ENCODE peak calls at places on chromosomes 13 and 19, in four cellular contexts. One of them, this sample, is unnamed.
A peak's percentile ranks its signal among the peaks of the same experiment; 100 is the strongest.

GRCh38 chr13:45215392-45216077 is 14.7 kb upstream of the KCTD4 start:
- DNase-seq in H1: no peak
- DNase-seq in A549: no peak
- DNase-seq in K562: no peak
- DNase-seq in this sample: no peak

GRCh38 chr13:34430294-34430693 is 511.8 kb upstream of the NBEA start:
- DNase-seq in A549: no peak
- DNase-seq in K562: no peak
- DNase-seq in H1: no peak
- DNase-seq in this sample: no peak

GRCh38 chr19:4390017-4390861 is 10.1 kb downstream of the SH3GL1 start:
- DNase-seq in A549: no peak
- DNase-seq in H1: no peak
- DNase-seq in K562: no peak
- DNase-seq in this sample: no peak

GRCh38 chr19:13152854-13153626 is 2.8 kb downstream of the IER2 start:
- DNase-seq in A549: peak; percentile 95
- DNase-seq in K562: peak; percentile 97
- DNase-seq in H1: peak; percentile 99
- DNase-seq in this sample: peak; percentile 86

GRCh38 chr19:3532154-3533019 is 6.6 kb upstream of the TEKTIP1 start:
- DNase-seq in H1: no peak
- DNase-seq in K562: no peak
- DNase-seq in A549: no peak
- DNase-seq in this sample: no peak

GRCh38 chr13:105804561-105805190 is 730.8 kb downstream of the EFNB2 start:
- DNase-seq in A549: no peak
- DNase-seq in H1: no peak
- DNase-seq in K562: no peak
- DNase-seq in this sample: no peak

GRCh38 chr13:109156181-109156935 is 526.9 kb downstream of the MYO16 start:
- DNase-seq in H1: no peak
- DNase-seq in K562: no peak
- DNase-seq in A549: peak; percentile 54
- DNase-seq in this sample: no peak

GRCh38 chr13:52749446-52749845 is 9.8 kb upstream of the CNMD start:
- DNase-seq in H1: no peak
- DNase-seq in K562: no peak
- DNase-seq in A549: no peak
- DNase-seq in this sample: no peak

GRCh38 chr13:31110617-31111016 is 51.1 kb downstream of the HSPH1 start:
- DNase-seq in K562: no peak
- DNase-seq in A549: no peak
- DNase-seq in H1: no peak
- DNase-seq in this sample: no peak

GRCh38 chr19:37218592-37218935 is 550 bp downstream of the ZNF383 start:
- DNase-seq in K562: peak; percentile 19
- DNase-seq in H1: no peak
- DNase-seq in A549: no peak
- DNase-seq in this sample: no peak

GRCh38 chr13:79361299-79361698 is 44.8 kb downstream of the RBM26 start:
- DNase-seq in A549: no peak
- DNase-seq in K562: no peak
- DNase-seq in H1: no peak
- DNase-seq in this sample: no peak

GRCh38 chr19:5031231-5032100 is 62.6 kb downstream of the KDM4B start:
- DNase-seq in A549: peak; percentile 63
- DNase-seq in K562: peak; percentile 85
- DNase-seq in H1: peak; percentile 99
- DNase-seq in this sample: peak; percentile 73

GRCh38 chr13:109743706-109744453 is 42.5 kb downstream of the IRS2 start:
- DNase-seq in K562: peak; percentile 19
- DNase-seq in H1: no peak
- DNase-seq in A549: peak; percentile 64
- DNase-seq in this sample: no peak

GRCh38 chr19:12872255-12872654 is 9.0 kb downstream of the DNASE2 start:
- DNase-seq in K562: peak; percentile 59
- DNase-seq in A549: no peak
- DNase-seq in H1: no peak
- DNase-seq in this sample: no peak

GRCh38 chr19:5263615-5264014 is 77.0 kb downstream of the PTPRS start:
- DNase-seq in K562: no peak
- DNase-seq in H1: no peak
- DNase-seq in A549: no peak
- DNase-seq in this sample: no peak

GRCh38 chr19:33621811-33622504 is at the start of gene CHST8:
- DNase-seq in K562: peak; percentile 24
- DNase-seq in A549: no peak
- DNase-seq in H1: peak; percentile 86
- DNase-seq in this sample: no peak

GRCh38 chr13:33629610-33630009 is 188.3 kb upstream of the RFC3 start:
- DNase-seq in H1: no peak
- DNase-seq in A549: no peak
- DNase-seq in K562: no peak
- DNase-seq in this sample: no peak

GRCh38 chr13:101394597-101394996 is 21.7 kb downstream of the NALCN start:
- DNase-seq in H1: no peak
- DNase-seq in K562: no peak
- DNase-seq in A549: no peak
- DNase-seq in this sample: no peak

GRCh38 chr13:102558029-102558428 is 38.8 kb upstream of the TPP2 start:
- DNase-seq in K562: no peak
- DNase-seq in A549: no peak
- DNase-seq in H1: no peak
- DNase-seq in this sample: no peak

GRCh38 chr19:28864024-28864503 is 348.9 kb downstream of the UQCRFS1 start:
- DNase-seq in K562: no peak
- DNase-seq in H1: no peak
- DNase-seq in A549: no peak
- DNase-seq in this sample: no peak

GRCh38 chr13:47237571-47237970 is 340.7 kb upstream of the HTR2A start:
- DNase-seq in A549: no peak
- DNase-seq in H1: no peak
- DNase-seq in K562: no peak
- DNase-seq in this sample: no peak

GRCh38 chr19:33055718-33056117 is 9.0 kb downstream of the RHPN2 start:
- DNase-seq in A549: no peak
- DNase-seq in K562: no peak
- DNase-seq in H1: no peak
- DNase-seq in this sample: no peak

GRCh38 chr13:105848494-105848893 is 687.0 kb downstream of the EFNB2 start:
- DNase-seq in H1: no peak
- DNase-seq in K562: no peak
- DNase-seq in A549: no peak
- DNase-seq in this sample: no peak

GRCh38 chr13:44903596-44903995 is 85.7 kb downstream of the NUFIP1 start:
- DNase-seq in K562: no peak
- DNase-seq in A549: no peak
- DNase-seq in H1: no peak
- DNase-seq in this sample: no peak

GRCh38 chr13:44048326-44048725 is 168.6 kb downstream of the LACC1 start:
- DNase-seq in K562: peak; percentile 0
- DNase-seq in A549: no peak
- DNase-seq in H1: no peak
- DNase-seq in this sample: peak; percentile 5

GRCh38 chr19:1461862-1462261 is 11.9 kb downstream of the APC2 start:
- DNase-seq in A549: no peak
- DNase-seq in H1: no peak
- DNase-seq in K562: no peak
- DNase-seq in this sample: peak; percentile 49

GRCh38 chr19:52735734-52736133 is 890 bp upstream of the ZNF611 start:
- DNase-seq in H1: peak; percentile 75
- DNase-seq in K562: no peak
- DNase-seq in A549: no peak
- DNase-seq in this sample: peak; percentile 51

GRCh38 chr19:16263115-16263839 is 61.3 kb upstream of the KLF2 start:
- DNase-seq in K562: no peak
- DNase-seq in A549: no peak
- DNase-seq in H1: no peak
- DNase-seq in this sample: no peak

GRCh38 chr13:32472194-32472621 is 44.3 kb upstream of the N4BP2L1 start:
- DNase-seq in A549: no peak
- DNase-seq in K562: no peak
- DNase-seq in H1: no peak
- DNase-seq in this sample: no peak

DNA sequence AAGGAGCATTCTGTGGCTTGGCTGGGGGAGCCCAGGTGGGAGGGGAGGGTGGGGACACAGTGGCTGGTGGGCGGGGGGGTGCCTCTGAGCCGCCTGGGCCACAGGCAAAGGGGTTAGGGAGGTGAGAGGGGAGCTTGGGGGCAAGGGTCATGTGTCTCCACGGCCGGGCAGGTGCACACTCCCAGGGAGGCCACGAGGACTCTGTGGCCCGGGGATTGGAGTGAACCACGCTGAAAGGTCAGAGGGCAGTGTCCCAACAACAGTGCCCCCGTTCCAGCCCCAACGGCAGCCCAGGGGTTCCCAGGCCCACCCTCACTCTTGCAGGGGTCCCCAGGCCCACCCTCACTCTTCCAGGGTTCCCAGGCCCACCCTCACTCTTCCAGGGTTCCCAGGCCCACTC is 9.6 kb downstream of the C2CD4C start:
- DNase-seq in H1: no peak
- DNase-seq in A549: no peak
- DNase-seq in K562: no peak
- DNase-seq in this sample: no peak
- TF ChIP-seq PHF8 in H1: no peak
- TF ChIP-seq PHF8 in A549: no peak
- TF ChIP-seq PHF8 in K562: no peak
- TF ChIP-seq PHF8 in this sample: no peak

GRCh38 chr19:39684283-39684682 is 20.0 kb upstream of the LGALS14 start:
- DNase-seq in H1: no peak
- DNase-seq in K562: no peak
- DNase-seq in A549: no peak
- DNase-seq in this sample: no peak
- TF ChIP-seq PHF8 in H1: no peak
- TF ChIP-seq PHF8 in K562: no peak
- TF ChIP-seq PHF8 in A549: no peak
- TF ChIP-seq PHF8 in this sample: no peak

GRCh38 chr19:18196511-18196845 is 3.5 kb downstream of the MPV17L2 start:
- DNase-seq in A549: no peak
- DNase-seq in H1: no peak
- DNase-seq in K562: no peak
- DNase-seq in this sample: no peak

GRCh38 chr19:18194554-18195238 is 1.7 kb downstream of the MPV17L2 start:
- DNase-seq in H1: peak; percentile 76
- DNase-seq in A549: no peak
- DNase-seq in K562: peak; percentile 70
- DNase-seq in this sample: no peak

GRCh38 chr19:18198374-18198773 is 5.4 kb downstream of the MPV17L2 start:
- DNase-seq in K562: no peak
- DNase-seq in A549: no peak
- DNase-seq in H1: no peak
- DNase-seq in this sample: no peak

GRCh38 chr19:18197306-18197705 is 4.3 kb downstream of the MPV17L2 start:
- DNase-seq in K562: no peak
- DNase-seq in A549: no peak
- DNase-seq in H1: no peak
- DNase-seq in this sample: no peak

DNA sequence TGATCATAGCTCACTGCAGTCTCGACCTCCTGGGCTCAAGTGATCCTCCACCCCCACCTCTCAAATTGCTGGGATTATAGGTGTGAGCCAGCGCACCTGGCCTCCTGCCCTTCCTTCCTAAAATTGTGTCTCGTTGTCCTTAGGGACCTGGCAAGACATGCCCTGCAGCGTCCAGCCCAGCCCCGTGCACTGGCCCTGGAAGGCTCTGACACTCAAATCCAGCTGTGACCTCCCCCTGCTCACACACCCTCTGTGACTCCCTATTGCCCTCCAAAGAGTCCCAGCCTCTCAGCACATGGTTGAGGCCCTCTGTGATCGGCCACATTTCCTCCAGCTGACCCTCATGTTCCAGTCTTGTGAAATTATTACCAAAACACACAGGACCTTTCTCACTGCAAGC is 4.9 kb downstream of the MPV17L2 start:
- DNase-seq in H1: no peak
- DNase-seq in A549: no peak
- DNase-seq in K562: no peak
- DNase-seq in this sample: no peak
- TF ChIP-seq PHF8 in H1: no peak
- TF ChIP-seq PHF8 in A549: no peak
- TF ChIP-seq PHF8 in K562: no peak
- TF ChIP-seq PHF8 in this sample: no peak

GRCh38 chr19:53947624-53948023 is 15.1 kb upstream of the CACNG8 start:
- DNase-seq in A549: peak; percentile 84
- DNase-seq in H1: no peak
- DNase-seq in K562: peak; percentile 48
- DNase-seq in this sample: peak; percentile 21
- TF ChIP-seq PHF8 in A549: no peak
- TF ChIP-seq PHF8 in H1: no peak
- TF ChIP-seq PHF8 in K562: no peak
- TF ChIP-seq PHF8 in this sample: no peak